ENCODE peak calls at places on chromosomes 1 and 21, in nine cellular contexts. One of them, this sample, is unnamed.

GRCh38 chr1:104760017-104760416 is 1010.3 kb downstream of the AMY1C start:
- DNase-seq in SK-N-SH: no peak
- DNase-seq in GM23248: no peak
- DNase-seq in lung: no peak
- DNase-seq in germinal center: peak; percentile 19
- DNase-seq in HFF-Myc: no peak
- DNase-seq in GM20000: peak; percentile 19
- DNase-seq in activated effector memory CD4-positive, alpha-beta T cell treated with anti-CD3 and anti-CD28 coated beads, Interleukin-2, amount 50 U/mL, for 16 hours: no peak
- DNase-seq in T47D: no peak
- DNase-seq in this sample: peak; percentile 48

GRCh38 chr1:181341026-181341632 is 142.2 kb upstream of the CACNA1E start:
- DNase-seq in GM23248: no peak
- DNase-seq in GM20000: no peak
- DNase-seq in T47D: no peak
- DNase-seq in germinal center: no peak
- DNase-seq in lung: no peak
- DNase-seq in activated effector memory CD4-positive, alpha-beta T cell treated with anti-CD3 and anti-CD28 coated beads, Interleukin-2, amount 50 U/mL, for 16 hours: no peak
- DNase-seq in SK-N-SH: no peak
- DNase-seq in HFF-Myc: no peak
- DNase-seq in this sample: no peak

GRCh38 chr1:242187171-242187570 is 188.3 kb upstream of the MAP1LC3C start:
- DNase-seq in GM20000: no peak
- DNase-seq in germinal center: no peak
- DNase-seq in HFF-Myc: no peak
- DNase-seq in lung: no peak
- DNase-seq in SK-N-SH: no peak
- DNase-seq in T47D: no peak
- DNase-seq in activated effector memory CD4-positive, alpha-beta T cell treated with anti-CD3 and anti-CD28 coated beads, Interleukin-2, amount 50 U/mL, for 16 hours: no peak
- DNase-seq in GM23248: no peak
- DNase-seq in this sample: no peak

GRCh38 chr1:181204530-181204929 is 116.0 kb downstream of the IER5 start:
- DNase-seq in HFF-Myc: no peak
- DNase-seq in SK-N-SH: no peak
- DNase-seq in GM20000: no peak
- DNase-seq in GM23248: no peak
- DNase-seq in lung: no peak
- DNase-seq in activated effector memory CD4-positive, alpha-beta T cell treated with anti-CD3 and anti-CD28 coated beads, Interleukin-2, amount 50 U/mL, for 16 hours: no peak
- DNase-seq in T47D: no peak
- DNase-seq in germinal center: no peak
- DNase-seq in this sample: no peak

GRCh38 chr1:235079443-235079967 is 49.1 kb downstream of the TOMM20 start:
- DNase-seq in activated effector memory CD4-positive, alpha-beta T cell treated with anti-CD3 and anti-CD28 coated beads, Interleukin-2, amount 50 U/mL, for 16 hours: peak; percentile 74
- DNase-seq in HFF-Myc: no peak
- DNase-seq in SK-N-SH: no peak
- DNase-seq in GM23248: peak; percentile 35
- DNase-seq in GM20000: no peak
- DNase-seq in germinal center: no peak
- DNase-seq in T47D: peak; percentile 83
- DNase-seq in lung: peak; percentile 80
- DNase-seq in this sample: no peak

GRCh38 chr1:3679098-3679555 is 26.8 kb downstream of the TP73 start:
- DNase-seq in HFF-Myc: no peak
- DNase-seq in SK-N-SH: no peak
- DNase-seq in GM23248: no peak
- DNase-seq in T47D: no peak
- DNase-seq in germinal center: no peak
- DNase-seq in activated effector memory CD4-positive, alpha-beta T cell treated with anti-CD3 and anti-CD28 coated beads, Interleukin-2, amount 50 U/mL, for 16 hours: no peak
- DNase-seq in GM20000: no peak
- DNase-seq in lung: no peak
- DNase-seq in this sample: no peak

GRCh38 chr1:40392206-40392605 is 18.7 kb downstream of the SMAP2 start:
- DNase-seq in GM20000: no peak
- DNase-seq in T47D: no peak
- DNase-seq in SK-N-SH: no peak
- DNase-seq in germinal center: no peak
- DNase-seq in GM23248: peak; percentile 86
- DNase-seq in HFF-Myc: peak; percentile 72
- DNase-seq in activated effector memory CD4-positive, alpha-beta T cell treated with anti-CD3 and anti-CD28 coated beads, Interleukin-2, amount 50 U/mL, for 16 hours: no peak
- DNase-seq in lung: no peak
- DNase-seq in this sample: no peak

GRCh38 chr1:17802164-17802563 is 47.0 kb downstream of the ACTL8 start:
- DNase-seq in germinal center: no peak
- DNase-seq in activated effector memory CD4-positive, alpha-beta T cell treated with anti-CD3 and anti-CD28 coated beads, Interleukin-2, amount 50 U/mL, for 16 hours: peak; percentile 16
- DNase-seq in T47D: no peak
- DNase-seq in HFF-Myc: no peak
- DNase-seq in GM20000: no peak
- DNase-seq in SK-N-SH: no peak
- DNase-seq in lung: no peak
- DNase-seq in GM23248: peak; percentile 71
- DNase-seq in this sample: no peak

GRCh38 chr21:45018131-45019075 is 56.0 kb upstream of the ADARB1 start:
- DNase-seq in SK-N-SH: peak; percentile 81
- DNase-seq in T47D: no peak
- DNase-seq in lung: no peak
- DNase-seq in germinal center: no peak
- DNase-seq in HFF-Myc: no peak
- DNase-seq in GM20000: no peak
- DNase-seq in activated effector memory CD4-positive, alpha-beta T cell treated with anti-CD3 and anti-CD28 coated beads, Interleukin-2, amount 50 U/mL, for 16 hours: peak; percentile 62
- DNase-seq in GM23248: peak; percentile 68
- DNase-seq in this sample: no peak

GRCh38 chr1:209412036-209412435 is 171.5 kb upstream of the CAMK1G start:
- DNase-seq in activated effector memory CD4-positive, alpha-beta T cell treated with anti-CD3 and anti-CD28 coated beads, Interleukin-2, amount 50 U/mL, for 16 hours: no peak
- DNase-seq in germinal center: no peak
- DNase-seq in SK-N-SH: no peak
- DNase-seq in lung: no peak
- DNase-seq in HFF-Myc: no peak
- DNase-seq in GM20000: no peak
- DNase-seq in T47D: no peak
- DNase-seq in GM23248: peak; percentile 76
- DNase-seq in this sample: no peak

GRCh38 chr1:85398391-85399064 is 66.4 kb downstream of the DDAH1 start:
- DNase-seq in SK-N-SH: no peak
- DNase-seq in lung: no peak
- DNase-seq in GM20000: no peak
- DNase-seq in GM23248: peak; percentile 84
- DNase-seq in germinal center: no peak
- DNase-seq in activated effector memory CD4-positive, alpha-beta T cell treated with anti-CD3 and anti-CD28 coated beads, Interleukin-2, amount 50 U/mL, for 16 hours: no peak
- DNase-seq in T47D: peak; percentile 4
- DNase-seq in HFF-Myc: no peak
- DNase-seq in this sample: no peak

GRCh38 chr21:29052224-29052623 is 21.2 kb downstream of the CCT8 start:
- DNase-seq in germinal center: no peak
- DNase-seq in T47D: no peak
- DNase-seq in lung: no peak
- DNase-seq in GM20000: no peak
- DNase-seq in HFF-Myc: no peak
- DNase-seq in SK-N-SH: no peak
- DNase-seq in activated effector memory CD4-positive, alpha-beta T cell treated with anti-CD3 and anti-CD28 coated beads, Interleukin-2, amount 50 U/mL, for 16 hours: no peak
- DNase-seq in GM23248: no peak
- DNase-seq in this sample: no peak

This sample was measured in GM12878.